ENCODE peak calls at places on chromosomes 12 and 14, in eight cellular contexts. U, J, Z, E, Q, A, S and D are unnamed samples.

GRCh38 chr14:32986791-32987545 is 48.3 kb downstream of the NPAS3 start:
- DNase-seq in E (no peak), A (no peak), Z (no peak), U (no peak), J (no peak), S (no peak), Q (peak; percentile 37), D (peak; percentile 79)

GRCh38 chr12:106769546-106769945 is 4.9 kb upstream of the RIC8B start:
- DNase-seq in Z (no peak), U (no peak), J (no peak), E (no peak), Q (no peak), A (no peak), S (no peak), D (no peak)

GRCh38 chr14:60514378-60515243 is 5.7 kb downstream of the SIX6 start:
- DNase-seq in Z (peak; percentile 17), J (peak; percentile 8), U (no peak), A (no peak), Q (peak; percentile 97), E (no peak), S (no peak), D (peak; percentile 79)

GRCh38 chr14:33693237-33693636 is 257.6 kb downstream of the EGLN3 start:
- DNase-seq in U (no peak), E (no peak), J (no peak), S (no peak), Q (no peak), A (no peak), Z (no peak), D (no peak)

GRCh38 chr14:66595394-66595793 is 87.4 kb downstream of the GPHN start:
- DNase-seq in Q (no peak), A (no peak), E (peak; percentile 36), Z (no peak), U (no peak), S (no peak), J (no peak), D (no peak)

GRCh38 chr14:79727900-79728299 is 483.4 kb downstream of the DIO2 start:
- DNase-seq in E (no peak), S (no peak), Z (no peak), J (no peak), Q (no peak), U (no peak), A (no peak), D (no peak)

GRCh38 chr12:89244536-89244935 is 107.8 kb downstream of the DUSP6 start:
- DNase-seq in S (peak; percentile 28), E (no peak), U (no peak), Q (no peak), A (no peak), Z (no peak), J (no peak), D (peak; percentile 72)

GRCh38 chr14:89384023-89384422 is 33.0 kb downstream of the FOXN3 start:
- DNase-seq in S (no peak), J (peak; percentile 11), Z (no peak), Q (no peak), E (peak; percentile 45), U (no peak), A (no peak), D (no peak)

GRCh38 chr12:47984331-47984801 is 19.9 kb downstream of the COL2A1 start:
- DNase-seq in J (no peak), E (peak; percentile 58), Q (no peak), A (no peak), S (no peak), Z (no peak), U (no peak), D (no peak)

GRCh38 chr14:68495101-68495637 is 297.7 kb downstream of the ZFP36L1 start:
- DNase-seq in Z (no peak), E (no peak), S (peak; percentile 58), U (peak; percentile 52), A (no peak), J (peak; percentile 51), Q (no peak), D (no peak)

GRCh38 chr12:127398026-127398715 is 868.8 kb upstream of the TMEM132C start:
- DNase-seq in S (no peak), E (no peak), A (no peak), U (no peak), Q (no peak), Z (no peak), J (no peak), D (no peak)

GRCh38 chr12:72094490-72094889 is 155.8 kb downstream of the TPH2 start:
- DNase-seq in E (no peak), U (no peak), S (no peak), A (no peak), Q (no peak), J (no peak), Z (no peak), D (no peak)

GRCh38 chr12:46442239-46442638 is 69.7 kb upstream of the SLC38A2 start:
- DNase-seq in Q (no peak), S (no peak), Z (no peak), J (no peak), E (no peak), U (no peak), A (no peak), D (no peak)

GRCh38 chr12:59980491-59980890 is 384.7 kb downstream of the SLC16A7 start:
- DNase-seq in Q (no peak), Z (no peak), J (no peak), E (no peak), A (no peak), U (no peak), S (no peak), D (no peak)

GRCh38 chr12:3542156-3542555 is 51.2 kb downstream of the PRMT8 start:
- DNase-seq in E (no peak), A (no peak), Z (no peak), S (no peak), J (no peak), Q (no peak), U (no peak), D (no peak)

GRCh38 chr14:97791906-97792305 is 994.7 kb downstream of the VRK1 start:
- DNase-seq in J (no peak), U (no peak), E (no peak), Q (no peak), S (no peak), A (no peak), Z (no peak), D (no peak)

GRCh38 chr14:94538070-94538740 is 23.0 kb upstream of the SERPINA4 start:
- DNase-seq in E (no peak), Z (no peak), Q (no peak), A (no peak), U (no peak), S (no peak), J (no peak), D (no peak)

DNA sequence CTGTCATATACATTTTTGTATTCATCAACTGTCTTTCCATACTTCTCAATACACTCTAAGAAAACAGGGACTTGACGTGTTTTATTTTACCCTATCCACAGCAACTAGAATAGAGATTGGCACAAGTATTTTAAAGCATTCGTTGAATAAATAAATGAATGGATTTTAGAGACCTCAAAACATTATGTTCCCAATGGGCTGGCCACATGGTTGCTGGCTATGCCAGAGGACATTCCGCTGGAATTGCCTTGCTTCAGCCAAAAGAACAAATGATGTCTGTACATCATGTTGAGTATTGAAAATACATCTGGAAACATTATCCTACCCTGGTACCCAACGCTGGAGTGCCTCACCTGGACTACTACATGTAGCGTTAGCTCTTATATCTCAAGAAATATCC is 132.8 kb upstream of the RAP1B start:
- DNase-seq in Z (no peak), A (no peak), Q (no peak), E (no peak), S (no peak), J (no peak), U (no peak), D (no peak)
- H3K4me1 ChIP-seq in Z (no peaks in the 10 kb centered on the region), A (no peaks in the 10 kb centered on the region), Q (no peaks in the 10 kb centered on the region), E (peaks cover 20% of the 10 kb centered on the region), S (no peaks in the 10 kb centered on the region), J (peaks cover 8% of the 10 kb centered on the region), U (no peaks in the 10 kb centered on the region), D (no peaks in the 10 kb centered on the region)

DNA sequence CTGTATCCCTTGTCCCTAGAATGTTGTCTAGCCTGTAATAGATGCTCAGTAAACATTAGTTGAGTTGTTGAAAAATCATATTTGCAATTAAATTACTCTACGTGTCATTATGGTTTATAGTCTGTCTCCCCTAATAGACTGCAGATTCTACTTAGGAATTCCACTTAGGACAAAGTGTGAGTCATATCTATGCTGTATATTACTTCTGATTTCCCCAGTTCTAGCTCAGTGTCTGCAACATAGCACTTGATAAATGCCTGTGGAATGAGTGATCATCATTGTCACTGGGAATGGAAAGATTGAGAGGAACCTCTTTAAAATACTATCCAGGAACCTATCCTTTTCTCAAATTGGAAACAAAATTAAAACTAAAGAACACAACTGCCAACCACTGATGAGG is 99.3 kb downstream of the TBX5 start:
- DNase-seq in E (no peak), J (no peak), S (no peak), U (no peak), Q (no peak), Z (no peak), A (no peak), D (no peak)
- H3K4me1 ChIP-seq in E (no peaks in the 10 kb centered on the region), J (no peaks in the 10 kb centered on the region), S (no peaks in the 10 kb centered on the region), U (no peaks in the 10 kb centered on the region), Q (no peaks in the 10 kb centered on the region), Z (no peaks in the 10 kb centered on the region), A (no peaks in the 10 kb centered on the region), D (no peaks in the 10 kb centered on the region)

GRCh38 chr12:51242150-51242549 is 3.5 kb downstream of the DAZAP2 start:
- DNase-seq in U (no peak), Z (no peak), A (no peak), E (peak; percentile 73), S (no peak), J (no peak), Q (no peak), D (no peak)
- H3K4me1 ChIP-seq in U (peaks cover 8% of the 10 kb centered on the region), Z (peaks cover 15% of the 10 kb centered on the region), A (peaks cover 19% of the 10 kb centered on the region), E (peaks cover 29% of the 10 kb centered on the region), S (peaks cover 45% of the 10 kb centered on the region), J (peaks cover 27% of the 10 kb centered on the region), Q (peaks cover 7% of the 10 kb centered on the region), D (peaks cover 6% of the 10 kb centered on the region)

DNA sequence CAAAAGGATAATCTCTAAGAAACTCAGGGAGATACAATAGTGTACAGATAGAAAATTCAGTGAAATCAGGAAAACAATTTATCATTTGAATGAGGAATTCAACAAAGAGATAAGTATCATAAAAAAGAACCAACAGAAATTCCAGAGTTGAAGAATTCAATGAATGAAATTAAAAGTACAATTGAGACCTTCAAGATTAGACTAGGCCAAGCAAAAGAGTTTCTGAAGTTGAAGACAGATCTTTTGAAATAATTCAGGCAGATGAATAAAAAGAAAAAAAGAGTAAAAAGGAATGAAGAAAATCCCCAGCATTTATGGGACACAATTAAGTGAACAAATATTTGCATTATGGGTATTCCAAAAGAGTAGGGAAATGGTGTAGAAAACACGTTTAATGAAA is 412.6 kb downstream of the TMEM121 start:
- DNase-seq in J (no peak), S (no peak), U (no peak), A (no peak), E (no peak), Q (no peak), Z (no peak), D (no peak)
- H3K4me1 ChIP-seq in J (no peaks in the 10 kb centered on the region), S (no peaks in the 10 kb centered on the region), U (no peaks in the 10 kb centered on the region), A (no peaks in the 10 kb centered on the region), E (no peaks in the 10 kb centered on the region), Q (no peaks in the 10 kb centered on the region), Z (no peaks in the 10 kb centered on the region), D (no peaks in the 10 kb centered on the region)

GRCh38 chr14:37131205-37131604 is 41.2 kb downstream of the SLC25A21 start:
- DNase-seq in E (no peak), J (no peak), U (no peak), Z (no peak), S (no peak), Q (no peak), A (no peak), D (no peak)
- H3K4me1 ChIP-seq in E (no peaks in the 10 kb centered on the region), J (no peaks in the 10 kb centered on the region), U (no peaks in the 10 kb centered on the region), Z (no peaks in the 10 kb centered on the region), S (no peaks in the 10 kb centered on the region), Q (no peaks in the 10 kb centered on the region), A (no peaks in the 10 kb centered on the region), D (no peaks in the 10 kb centered on the region)